ENCODE peak calls at places on chromosomes 13 and 19, in four cellular contexts. R is pancreas, B is ascending aorta, K is dorsolateral prefrontal cortex. P is an unnamed sample.

GRCh38 chr13:78638216-78638615 is 20.7 kb downstream of the OBI1 start:
- DNase-seq in R (no peak), K (no peak), B (no peak), P (no peak)

GRCh38 chr13:110463876-110464510 is 97.5 kb downstream of the RAB20 start:
- DNase-seq in B (no peak), R (no peak), K (no peak), P (no peak)

GRCh38 chr13:25973085-25973484 is 78.7 kb downstream of the SHISA2 start:
- DNase-seq in R (no peak), B (no peak), K (no peak), P (no peak)

GRCh38 chr13:52345048-52345447 is 60.9 kb downstream of the THSD1 start:
- DNase-seq in B (no peak), K (no peak), R (no peak), P (no peak)

GRCh38 chr13:112885782-112886268 is 83.2 kb upstream of the MCF2L start:
- DNase-seq in K (no peak), B (no peak), R (peak), P (peak)

GRCh38 chr13:36417328-36417727 is 15.0 kb upstream of the CCNA1 start:
- DNase-seq in K (no peak), B (no peak), R (no peak), P (no peak)

GRCh38 chr19:36547001-36547732 is 19.1 kb upstream of the ZNF260 start:
- DNase-seq in B (no peak), K (no peak), R (no peak), P (no peak)

GRCh38 chr13:50518131-50518530 is 325.4 kb downstream of the DLEU7 start:
- DNase-seq in R (no peak), K (no peak), B (no peak), P (no peak)

GRCh38 chr13:54241719-54242118 is 1213.1 kb downstream of the OLFM4 start:
- DNase-seq in K (no peak), R (no peak), B (no peak), P (no peak)

GRCh38 chr13:93797463-93797862 is 570.9 kb downstream of the GPC6 start:
- DNase-seq in R (no peak), K (no peak), B (no peak), P (no peak)

GRCh38 chr19:29841559-29842367 is 30.0 kb downstream of the CCNE1 start:
- DNase-seq in R (no peak), B (no peak), K (peak), P (no peak)

GRCh38 chr19:50300814-50301606 is 28.2 kb downstream of the KCNC3 start:
- DNase-seq in B (no peak), R (no peak), K (no peak), P (no peak)

GRCh38 chr19:56141416-56141992 is 417 bp downstream of the ZNF444 start:
- DNase-seq in B (no peak), R (no peak), K (no peak), P (no peak)

GRCh38 chr19:5042556-5042955 is 73.6 kb downstream of the KDM4B start:
- DNase-seq in K (no peak), R (no peak), B (no peak), P (no peak)

GRCh38 chr13:37138917-37139316 is 33.5 kb upstream of the CSNK1A1L start:
- DNase-seq in B (no peak), R (no peak), K (no peak), P (no peak)

GRCh38 chr13:104024416-104025170 is 958.4 kb upstream of the SLC10A2 start:
- DNase-seq in R (no peak), B (no peak), K (no peak), P (no peak)

GRCh38 chr19:532578-533484 is 1.3 kb downstream of the CDC34 start:
- DNase-seq in B (no peak), K (peak), R (peak), P (peak)

GRCh38 chr13:43686557-43686956 is 100.2 kb downstream of the ENOX1 start:
- DNase-seq in R (peak), B (no peak), K (no peak), P (no peak)

GRCh38 chr13:52428295-52428694 is 22.1 kb downstream of the VPS36 start:
- DNase-seq in R (no peak), B (no peak), K (no peak), P (no peak)

GRCh38 chr19:1063030-1063908 is 3.7 kb upstream of the ARHGAP45 start:
- DNase-seq in B (no peak), K (no peak), R (no peak), P (no peak)

GRCh38 chr13:110519046-110519445 is 42.5 kb downstream of the RAB20 start:
- DNase-seq in B (no peak), K (no peak), R (no peak), P (no peak)

GRCh38 chr19:10286803-10287737 is at the start of gene ICAM4:
- DNase-seq in R (no peak), K (no peak), B (no peak), P (no peak)

GRCh38 chr13:112928958-112929777 is 39.8 kb upstream of the MCF2L start:
- DNase-seq in R (peak), K (no peak), B (no peak), P (no peak)

GRCh38 chr19:42366676-42367075 is 23.4 kb downstream of the CNFN start:
- DNase-seq in K (no peak), R (no peak), B (no peak), P (no peak)

GRCh38 chr13:64289702-64290101 is 2874.1 kb upstream of the PCDH20 start:
- DNase-seq in R (no peak), B (no peak), K (no peak), P (no peak)

GRCh38 chr13:53743906-53744305 is 715.3 kb downstream of the OLFM4 start:
- DNase-seq in K (no peak), B (no peak), R (no peak), P (no peak)

GRCh38 chr19:799076-799881 is 2.0 kb downstream of the PTBP1 start:
- DNase-seq in R (no peak), B (no peak), K (no peak), P (peak)

GRCh38 chr19:49790866-49791265 is 22.2 kb downstream of the FUZ start:
- DNase-seq in R (no peak), K (peak), B (no peak), P (no peak)

GRCh38 chr19:51457351-51458013 is 772 bp downstream of the SIGLEC8 start:
- DNase-seq in R (no peak), B (no peak), K (no peak), P (no peak)

GRCh38 chr19:12680034-12680433 is 1.6 kb downstream of the DHPS start:
- DNase-seq in K (no peak), R (no peak), B (no peak), P (no peak)

GRCh38 chr19:12676384-12676792 is 5.3 kb downstream of the DHPS start:
- DNase-seq in R (peak), K (peak), B (no peak), P (peak)

GRCh38 chr19:12676928-12677327 is 4.8 kb downstream of the DHPS start:
- DNase-seq in K (no peak), B (no peak), R (no peak), P (no peak)

GRCh38 chr19:12685831-12686230 is 2.0 kb upstream of the GNG14 start:
- DNase-seq in R (no peak), K (no peak), B (no peak), P (no peak)

GRCh38 chr19:12681074-12681987 is at the start of gene DHPS:
- DNase-seq in B (peak), K (peak), R (peak), P (peak)
- TF ChIP-seq CTCF in B (no peak), K (peak), R (no peak), P (peak)

GRCh38 chr19:16025108-16026101 is 50.9 kb upstream of the TPM4 start:
- DNase-seq in B (no peak), K (no peak), R (no peak), P (no peak)
- TF ChIP-seq CTCF in B (no peak), K (no peak), R (no peak), P (peak)

DNA sequence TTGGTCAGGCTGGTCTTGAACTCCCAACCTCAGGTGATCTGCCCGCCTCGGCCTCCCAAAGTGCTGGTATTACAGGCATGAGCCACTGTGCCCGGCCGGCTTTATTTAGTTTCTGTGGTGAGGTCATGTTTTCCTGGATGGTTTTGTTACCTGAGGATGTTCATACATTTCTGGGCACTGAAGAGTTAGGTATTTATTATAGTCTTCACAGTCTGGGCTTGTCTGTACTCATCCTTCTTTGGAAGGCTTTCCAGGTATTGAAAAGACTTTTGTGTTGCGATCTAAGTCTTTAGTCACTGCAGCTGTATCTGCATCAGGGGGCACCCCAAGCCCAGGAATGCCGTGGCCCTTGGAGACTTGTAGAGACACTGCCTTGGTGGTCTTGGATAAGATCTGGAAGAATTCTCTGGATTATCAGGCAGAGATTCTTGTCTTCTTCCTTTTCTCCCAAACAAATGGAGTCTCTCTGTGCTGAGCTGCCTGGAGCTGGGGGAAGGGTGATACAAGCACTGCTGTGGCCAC is 12.8 kb downstream of the BLOC1S3 start:
- DNase-seq in K (no peak), B (no peak), R (no peak), P (no peak)
- TF ChIP-seq CTCF in K (no peak), B (no peak), R (no peak), P (no peak)

GRCh38 chr13:46555722-46556121 is 2.8 kb downstream of the LRCH1 start:
- DNase-seq in K (no peak), B (no peak), R (no peak), P (no peak)

GRCh38 chr13:46554971-46555370 is 2.0 kb downstream of the LRCH1 start:
- DNase-seq in B (no peak), K (no peak), R (no peak), P (no peak)

GRCh38 chr13:46552888-46553520 is at the start of gene LRCH1:
- DNase-seq in B (peak), K (peak), R (peak), P (peak)

GRCh38 chr13:46553521-46553885 is 533 bp downstream of the LRCH1 start:
- DNase-seq in R (no peak), B (no peak), K (no peak), P (peak)

GRCh38 chr13:46553886-46554855 is 1.2 kb downstream of the LRCH1 start:
- DNase-seq in R (peak), K (peak), B (peak), P (peak)
- TF ChIP-seq CTCF in R (no peak), K (no peak), B (peak), P (peak)